ENCODE peak calls at places on chromosomes 16 and 17, in five cellular contexts. V is activated T-cell treated with anti-CD3 and anti-CD28 coated beads, Interleukin-2, amount 50 U/mL, for 24 hours; K is nucleus accumbens; L is posterior cingulate gyrus; W is HCT116. J is an unnamed sample.

GRCh38 chr16:81608515-81609209 is 164.1 kb downstream of the CMIP start:
- DNase-seq in V (no peak), K (no peak), L (no peak), W (no peak), J (no peak)

GRCh38 chr16:49608801-49609200 is 235.2 kb downstream of the C16orf78 start:
- DNase-seq in V (no peak), K (no peak), L (no peak), W (peak; percentile 24), J (no peak)

GRCh38 chr16:35908152-35908551 is 2448.7 kb downstream of the TP53TG3F start:
- DNase-seq in V (no peak), K (no peak), L (no peak), W (no peak), J (no peak)

GRCh38 chr16:77780378-77780837 is 8.0 kb upstream of the VAT1L start:
- DNase-seq in V (no peak), K (no peak), L (no peak), W (peak; percentile 10), J (no peak)

GRCh38 chr16:79069634-79070033 is 530.9 kb downstream of the MAF start:
- DNase-seq in V (no peak), K (no peak), L (no peak), W (no peak), J (no peak)

GRCh38 chr17:76726766-76727718 is at the start of gene METTL23:
- DNase-seq in V (peak; percentile 88), K (peak; percentile 76), L (peak; percentile 48), W (no peak), J (peak; percentile 73)

GRCh38 chr16:83624436-83625120 is 183.2 kb upstream of the HSBP1 start:
- DNase-seq in V (no peak), K (no peak), L (no peak), W (no peak), J (no peak)

GRCh38 chr16:87465306-87465705 is 27.5 kb downstream of the ZCCHC14 start:
- DNase-seq in V (no peak), K (no peak), L (no peak), W (no peak), J (peak; percentile 25)

GRCh38 chr17:47618416-47618815 is 31.3 kb upstream of the KPNB1 start:
- DNase-seq in V (no peak), K (no peak), L (no peak), W (peak; percentile 23), J (no peak)

GRCh38 chr17:29256735-29257466 is 10.2 kb downstream of the CRYBA1 start:
- DNase-seq in V (no peak), K (no peak), L (no peak), W (no peak), J (no peak)

GRCh38 chr17:66527335-66527734 is 224.9 kb downstream of the PRKCA start:
- DNase-seq in V (no peak), K (peak; percentile 46), L (peak; percentile 56), W (no peak), J (no peak)

GRCh38 chr16:86791287-86792074 is 213.1 kb downstream of the FOXL1 start:
- DNase-seq in V (no peak), K (no peak), L (no peak), W (no peak), J (no peak)

GRCh38 chr17:68421486-68421885 is 35.8 kb downstream of the WIPI1 start:
- DNase-seq in V (no peak), K (no peak), L (no peak), W (no peak), J (no peak)

GRCh38 chr16:81266680-81267095 is 28.2 kb downstream of the BCO1 start:
- DNase-seq in V (no peak), K (no peak), L (no peak), W (no peak), J (peak; percentile 70)

GRCh38 chr17:19371259-19372003 is 6.9 kb upstream of the MAPK7 start:
- DNase-seq in V (no peak), K (no peak), L (no peak), W (no peak), J (no peak)

GRCh38 chr17:71378036-71378435 is 742.8 kb upstream of the SOX9 start:
- DNase-seq in V (no peak), K (no peak), L (no peak), W (no peak), J (no peak)

GRCh38 chr16:49487746-49488145 is 114.1 kb downstream of the C16orf78 start:
- DNase-seq in V (peak; percentile 15), K (no peak), L (no peak), W (no peak), J (no peak)